ENCODE peak calls at places on chromosomes 5 and 9, in ten cellular contexts. P, S, B, G, N, Q, U, O, W and V are unnamed samples.

GRCh38 chr5:109388407-109388806 is 21.4 kb downstream of the PJA2 start:
- DNase-seq in N (peak; percentile 45), S (no peak), W (no peak), Q (no peak), P (no peak), B (no peak), U (no peak), O (no peak), G (no peak), V (no peak)

GRCh38 chr5:2013301-2014057 is 130.8 kb upstream of the IRX4 start:
- DNase-seq in O (no peak), W (no peak), B (no peak), P (no peak), Q (peak; percentile 19), S (no peak), U (peak; percentile 29), G (no peak), N (no peak), V (no peak)

GRCh38 chr5:134477462-134478245 is 47.8 kb upstream of the JADE2 start:
- DNase-seq in Q (no peak), O (no peak), N (no peak), S (no peak), P (no peak), G (peak; percentile 63), U (no peak), B (no peak), W (no peak), V (no peak)

GRCh38 chr9:133658442-133659431 is 22.6 kb downstream of the DBH start:
- DNase-seq in P (peak; percentile 42), U (no peak), Q (peak; percentile 63), O (no peak), B (no peak), N (peak; percentile 43), G (peak; percentile 18), S (peak; percentile 15), W (peak; percentile 81), V (no peak)

GRCh38 chr5:142512680-142513042 is 173.2 kb downstream of the FGF1 start:
- DNase-seq in G (peak; percentile 31), P (no peak), B (no peak), N (no peak), S (peak; percentile 21), Q (no peak), O (no peak), U (no peak), W (peak; percentile 34), V (no peak)

GRCh38 chr9:35976726-35977125 is 18.8 kb upstream of the OR2S2 start:
- DNase-seq in P (no peak), G (no peak), Q (no peak), O (peak; percentile 7), W (no peak), S (no peak), N (no peak), B (no peak), U (no peak), V (no peak)

GRCh38 chr5:122187426-122187825 is 58.1 kb downstream of the ZNF474 start:
- DNase-seq in O (no peak), P (no peak), B (peak; percentile 31), W (no peak), N (peak; percentile 19), Q (no peak), G (no peak), U (no peak), S (no peak), V (peak; percentile 88)

GRCh38 chr5:157269763-157270272 is 3.9 kb downstream of the CYFIP2 start:
- DNase-seq in N (no peak), O (no peak), S (no peak), Q (no peak), U (peak; percentile 41), W (no peak), B (no peak), G (no peak), P (no peak), V (no peak)

GRCh38 chr9:37350486-37351190 is 71.9 kb upstream of the GRHPR start:
- DNase-seq in N (no peak), W (no peak), O (no peak), P (no peak), S (no peak), Q (no peak), B (no peak), U (no peak), G (no peak), V (no peak)

DNA sequence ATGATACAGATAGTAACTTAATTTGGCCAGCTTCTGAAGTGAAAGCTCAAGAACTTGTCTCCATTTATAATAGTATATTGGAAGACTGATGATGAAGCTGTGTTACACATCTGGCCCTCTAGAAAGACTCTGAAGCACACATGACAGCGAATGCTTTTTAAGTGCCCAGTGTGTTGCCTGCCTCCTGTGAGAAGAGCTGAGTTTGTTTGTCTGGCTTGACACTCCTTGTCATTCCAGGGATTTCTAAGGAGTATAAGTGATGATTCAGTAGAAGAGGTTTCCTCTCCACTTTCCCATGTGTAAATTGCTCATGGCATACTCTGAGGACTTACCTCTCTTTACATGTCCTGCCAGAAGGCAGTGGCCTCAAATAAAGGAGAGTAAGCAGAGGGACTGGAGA is 30.4 kb upstream of the LRRTM2 start:
- DNase-seq in P (no peak), W (no peak), B (no peak), G (peak; percentile 53), Q (no peak), O (no peak), S (no peak), N (no peak), U (no peak), V (no peak)
- TF ChIP-seq MAX in P (no peak), W (no peak), B (no peak), G (no peak), Q (no peak), O (no peak), S (no peak), N (no peak), U (no peak), V (no peak)

GRCh38 chr5:132420706-132421272 is 51.3 kb downstream of the SLC22A5 start:
- DNase-seq in O (peak; percentile 95), W (no peak), B (no peak), S (no peak), G (no peak), Q (no peak), U (peak; percentile 84), P (no peak), N (no peak), V (peak; percentile 56)
- TF ChIP-seq MAX in O (peak; percentile 50), W (no peak), B (no peak), S (no peak), G (no peak), Q (no peak), U (no peak), P (no peak), N (no peak), V (no peak)

DNA sequence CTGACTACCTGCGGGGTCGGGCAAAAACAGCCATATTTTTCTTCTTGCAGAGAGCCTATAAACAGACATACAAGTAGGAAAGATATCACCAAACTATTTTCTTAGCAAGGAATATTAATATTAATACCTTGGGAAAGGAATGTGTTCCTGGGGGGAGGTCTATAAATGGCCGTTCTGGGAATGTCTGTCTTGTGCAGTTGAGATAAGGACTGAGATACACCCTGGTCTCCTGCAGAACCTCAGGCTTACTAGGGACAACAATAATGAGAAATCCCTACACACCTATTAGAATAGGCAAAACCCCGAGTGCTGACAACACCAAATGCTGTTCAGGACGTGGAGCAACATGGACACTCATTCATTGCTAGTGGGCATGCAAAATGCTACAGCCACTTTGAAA is 297.2 kb downstream of the DRD1 start:
- DNase-seq in S (no peak), O (no peak), Q (no peak), P (no peak), G (no peak), U (no peak), W (no peak), N (no peak), B (no peak), V (no peak)
- TF ChIP-seq MAX in S (no peak), O (no peak), Q (no peak), P (no peak), G (no peak), U (no peak), W (no peak), N (no peak), B (no peak), V (no peak)

GRCh38 chr9:113514061-113514460 is 50.5 kb downstream of the RGS3 start:
- DNase-seq in N (no peak), B (no peak), U (no peak), W (no peak), G (no peak), O (no peak), Q (no peak), P (no peak), S (no peak), V (no peak)

GRCh38 chr9:113513541-113513940 is 50.0 kb downstream of the RGS3 start:
- DNase-seq in S (no peak), Q (no peak), W (no peak), U (no peak), G (no peak), O (no peak), N (no peak), P (no peak), B (no peak), V (no peak)

GRCh38 chr9:113513111-113513510 is 49.6 kb downstream of the RGS3 start:
- DNase-seq in G (no peak), N (no peak), W (no peak), U (no peak), P (no peak), Q (no peak), O (no peak), S (no peak), B (no peak), V (no peak)

GRCh38 chr9:113511047-113511521 is 47.6 kb downstream of the RGS3 start:
- DNase-seq in P (no peak), S (no peak), Q (no peak), O (no peak), W (no peak), G (no peak), B (peak; percentile 73), U (no peak), N (no peak), V (no peak)

GRCh38 chr9:113511856-113512761 is 48.6 kb downstream of the RGS3 start:
- DNase-seq in O (peak; percentile 81), S (no peak), U (peak; percentile 84), Q (no peak), P (no peak), N (peak; percentile 21), W (no peak), B (no peak), G (no peak), V (no peak)
- TF ChIP-seq MAX in O (no peak), S (no peak), U (peak; percentile 21), Q (no peak), P (no peak), N (no peak), W (no peak), B (no peak), G (no peak), V (no peak)

DNA sequence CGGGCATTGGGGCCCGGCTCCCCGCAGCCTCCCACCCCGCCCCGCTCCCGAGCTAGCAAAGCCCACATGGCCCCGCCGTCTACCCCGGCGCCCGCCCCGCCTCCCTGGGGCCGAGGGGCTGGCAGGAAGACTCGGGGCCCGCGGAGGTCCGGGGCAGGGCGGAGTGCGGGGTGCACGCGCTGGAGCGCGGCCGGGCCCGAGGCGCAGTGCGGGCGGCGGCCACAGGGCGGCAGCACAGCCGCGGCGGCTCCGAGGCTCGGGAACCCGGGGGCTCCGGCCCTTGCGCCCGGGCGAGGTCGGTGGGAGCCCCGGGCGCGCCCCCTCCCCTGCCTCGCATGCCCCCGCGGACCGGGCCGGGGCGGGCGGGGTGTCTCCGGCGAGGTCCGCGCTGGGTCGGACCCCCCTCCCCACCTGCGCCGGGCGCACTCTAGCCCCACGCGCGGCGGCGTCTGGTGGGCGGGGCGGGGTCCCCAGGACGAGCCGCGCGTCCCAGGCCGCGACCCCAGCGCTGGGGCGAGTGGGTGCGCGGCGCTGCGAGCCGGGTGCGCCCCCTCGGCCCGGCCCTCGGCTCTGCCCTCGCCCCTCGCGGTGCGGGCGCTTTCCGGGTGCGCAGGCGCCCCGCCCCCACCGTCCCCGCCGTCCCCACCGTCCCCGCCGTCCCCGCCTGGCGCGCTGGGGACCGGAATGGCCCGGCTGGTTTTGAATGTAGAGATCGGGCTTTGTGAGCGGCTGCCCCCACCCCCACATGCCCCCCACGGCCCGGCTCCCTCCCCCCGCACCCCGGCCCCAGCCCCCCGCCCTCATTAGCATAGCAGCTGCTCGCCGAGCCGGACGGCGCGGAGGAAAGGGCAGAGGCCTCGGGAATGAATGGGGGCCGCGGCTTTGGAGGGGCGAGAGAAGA is 6.5 kb downstream of the NRARP start:
- DNase-seq in O (no peak), U (peak; percentile 47), N (peak; percentile 75), B (peak; percentile 97), G (no peak), P (peak; percentile 71), W (no peak), Q (peak; percentile 90), S (no peak), V (peak; percentile 43)
- TF ChIP-seq MAX in O (no peak), U (no peak), N (peak; percentile 4), B (no peak), G (peak; percentile 47), P (no peak), W (peak; percentile 67), Q (no peak), S (no peak), V (no peak)